ENCODE peak calls at places on chromosomes 5 and 9, in six cellular contexts. One of them, this sample, is unnamed.

GRCh38 chr9:96241391-96241809 is 60.6 kb downstream of the HSD17B3 start:
- DNase-seq in esophagus squamous epithelium: no peak
- DNase-seq in transverse colon: no peak
- DNase-seq in A673: no peak
- DNase-seq in A549: no peak
- DNase-seq in CD8-positive, alpha-beta T cell: no peak
- DNase-seq in this sample: no peak

GRCh38 chr5:83551826-83552225 is 80.3 kb downstream of the VCAN start:
- DNase-seq in CD8-positive, alpha-beta T cell: no peak
- DNase-seq in A673: no peak
- DNase-seq in esophagus squamous epithelium: no peak
- DNase-seq in A549: no peak
- DNase-seq in transverse colon: no peak
- DNase-seq in this sample: no peak

GRCh38 chr9:117189121-117189520 is 225.7 kb downstream of the ASTN2 start:
- DNase-seq in transverse colon: no peak
- DNase-seq in CD8-positive, alpha-beta T cell: no peak
- DNase-seq in esophagus squamous epithelium: no peak
- DNase-seq in A549: no peak
- DNase-seq in A673: no peak
- DNase-seq in this sample: no peak

GRCh38 chr5:176836811-176837706 is 26.7 kb downstream of the UNC5A start:
- DNase-seq in esophagus squamous epithelium: no peak
- DNase-seq in A673: no peak
- DNase-seq in A549: no peak
- DNase-seq in transverse colon: no peak
- DNase-seq in CD8-positive, alpha-beta T cell: no peak
- DNase-seq in this sample: no peak

GRCh38 chr5:171306141-171306540 is 2.9 kb upstream of the TLX3 start:
- DNase-seq in transverse colon: no peak
- DNase-seq in CD8-positive, alpha-beta T cell: no peak
- DNase-seq in esophagus squamous epithelium: no peak
- DNase-seq in A673: no peak
- DNase-seq in A549: no peak
- DNase-seq in this sample: no peak

GRCh38 chr9:127523312-127523851 is 72.1 kb downstream of the LRSAM1 start:
- DNase-seq in transverse colon: no peak
- DNase-seq in A673: peak; percentile 52
- DNase-seq in CD8-positive, alpha-beta T cell: no peak
- DNase-seq in A549: no peak
- DNase-seq in esophagus squamous epithelium: no peak
- DNase-seq in this sample: no peak

GRCh38 chr5:10441083-10441991 is at the start of gene ROPN1L:
- DNase-seq in CD8-positive, alpha-beta T cell: peak; percentile 67
- DNase-seq in esophagus squamous epithelium: no peak
- DNase-seq in A549: peak; percentile 90
- DNase-seq in transverse colon: peak; percentile 88
- DNase-seq in A673: peak; percentile 87
- DNase-seq in this sample: peak; percentile 90

GRCh38 chr5:156879665-156880285 is 29.7 kb downstream of the PPP1R2B start:
- DNase-seq in esophagus squamous epithelium: no peak
- DNase-seq in transverse colon: peak; percentile 20
- DNase-seq in CD8-positive, alpha-beta T cell: no peak
- DNase-seq in A673: no peak
- DNase-seq in A549: no peak
- DNase-seq in this sample: no peak

GRCh38 chr9:122119166-122119521 is 26.0 kb upstream of the TTLL11 start:
- DNase-seq in A673: no peak
- DNase-seq in transverse colon: no peak
- DNase-seq in CD8-positive, alpha-beta T cell: no peak
- DNase-seq in esophagus squamous epithelium: no peak
- DNase-seq in A549: no peak
- DNase-seq in this sample: no peak

GRCh38 chr5:64838376-64838775 is 69.6 kb downstream of the CWC27 start:
- DNase-seq in transverse colon: no peak
- DNase-seq in CD8-positive, alpha-beta T cell: no peak
- DNase-seq in esophagus squamous epithelium: no peak
- DNase-seq in A673: no peak
- DNase-seq in A549: no peak
- DNase-seq in this sample: no peak

GRCh38 chr5:120454094-120454798 is 9.9 kb upstream of the PRR16 start:
- DNase-seq in esophagus squamous epithelium: no peak
- DNase-seq in A673: peak; percentile 52
- DNase-seq in CD8-positive, alpha-beta T cell: no peak
- DNase-seq in A549: no peak
- DNase-seq in transverse colon: no peak
- DNase-seq in this sample: peak; percentile 90

GRCh38 chr9:79233542-79233941 is 338.2 kb upstream of the TLE4 start:
- DNase-seq in transverse colon: no peak
- DNase-seq in CD8-positive, alpha-beta T cell: no peak
- DNase-seq in esophagus squamous epithelium: no peak
- DNase-seq in A549: no peak
- DNase-seq in A673: peak; percentile 29
- DNase-seq in this sample: no peak

GRCh38 chr5:3809455-3809854 is 213.8 kb downstream of the IRX1 start:
- DNase-seq in CD8-positive, alpha-beta T cell: no peak
- DNase-seq in A549: no peak
- DNase-seq in esophagus squamous epithelium: no peak
- DNase-seq in transverse colon: no peak
- DNase-seq in A673: no peak
- DNase-seq in this sample: no peak

GRCh38 chr5:91101777-91102379 is 281.2 kb downstream of the ARRDC3 start:
- DNase-seq in CD8-positive, alpha-beta T cell: peak; percentile 14
- DNase-seq in transverse colon: peak; percentile 75
- DNase-seq in A673: peak; percentile 92
- DNase-seq in A549: peak; percentile 65
- DNase-seq in esophagus squamous epithelium: peak; percentile 10
- DNase-seq in this sample: peak; percentile 53

GRCh38 chr5:163565931-163566608 is 60.7 kb downstream of the MAT2B start:
- DNase-seq in CD8-positive, alpha-beta T cell: peak; percentile 1
- DNase-seq in A549: no peak
- DNase-seq in A673: no peak
- DNase-seq in transverse colon: peak; percentile 15
- DNase-seq in esophagus squamous epithelium: no peak
- DNase-seq in this sample: no peak

GRCh38 chr5:108753331-108753730 is 5.6 kb downstream of the FER start:
- DNase-seq in CD8-positive, alpha-beta T cell: no peak
- DNase-seq in esophagus squamous epithelium: no peak
- DNase-seq in transverse colon: no peak
- DNase-seq in A673: no peak
- DNase-seq in A549: no peak
- DNase-seq in this sample: peak; percentile 35

GRCh38 chr9:3906437-3907213 is 380.8 kb upstream of the RFX3 start:
- DNase-seq in CD8-positive, alpha-beta T cell: no peak
- DNase-seq in esophagus squamous epithelium: no peak
- DNase-seq in transverse colon: no peak
- DNase-seq in A673: no peak
- DNase-seq in A549: peak; percentile 12
- DNase-seq in this sample: peak; percentile 58

GRCh38 chr5:60958088-60958487 is 13.1 kb downstream of the NDUFAF2 start:
- DNase-seq in A673: no peak
- DNase-seq in transverse colon: no peak
- DNase-seq in esophagus squamous epithelium: no peak
- DNase-seq in CD8-positive, alpha-beta T cell: no peak
- DNase-seq in A549: no peak
- DNase-seq in this sample: no peak

GRCh38 chr5:56900395-56900794 is 9.0 kb upstream of the SETD9 start:
- DNase-seq in transverse colon: no peak
- DNase-seq in esophagus squamous epithelium: no peak
- DNase-seq in CD8-positive, alpha-beta T cell: no peak
- DNase-seq in A673: no peak
- DNase-seq in A549: no peak
- DNase-seq in this sample: no peak

GRCh38 chr9:34334337-34334824 is 5.0 kb downstream of the NUDT2 start:
- DNase-seq in esophagus squamous epithelium: no peak
- DNase-seq in A673: no peak
- DNase-seq in transverse colon: no peak
- DNase-seq in CD8-positive, alpha-beta T cell: no peak
- DNase-seq in A549: no peak
- DNase-seq in this sample: no peak

GRCh38 chr9:133125706-133126696 is 5.0 kb upstream of the RALGDS start:
- DNase-seq in A673: no peak
- DNase-seq in esophagus squamous epithelium: no peak
- DNase-seq in A549: no peak
- DNase-seq in transverse colon: peak; percentile 45
- DNase-seq in CD8-positive, alpha-beta T cell: no peak
- DNase-seq in this sample: no peak

GRCh38 chr5:147558131-147558730 is 48.4 kb upstream of the DPYSL3 start:
- DNase-seq in CD8-positive, alpha-beta T cell: no peak
- DNase-seq in A673: no peak
- DNase-seq in A549: no peak
- DNase-seq in transverse colon: no peak
- DNase-seq in esophagus squamous epithelium: no peak
- DNase-seq in this sample: no peak

GRCh38 chr5:147561435-147561834 is 51.6 kb upstream of the DPYSL3 start:
- DNase-seq in transverse colon: no peak
- DNase-seq in esophagus squamous epithelium: no peak
- DNase-seq in A549: no peak
- DNase-seq in CD8-positive, alpha-beta T cell: no peak
- DNase-seq in A673: no peak
- DNase-seq in this sample: no peak

GRCh38 chr5:147558826-147559225 is 49.0 kb upstream of the DPYSL3 start:
- DNase-seq in CD8-positive, alpha-beta T cell: no peak
- DNase-seq in A673: peak; percentile 69
- DNase-seq in A549: peak; percentile 25
- DNase-seq in transverse colon: peak; percentile 29
- DNase-seq in esophagus squamous epithelium: no peak
- DNase-seq in this sample: peak; percentile 88

GRCh38 chr5:147560982-147561381 is 51.1 kb upstream of the DPYSL3 start:
- DNase-seq in A673: peak; percentile 75
- DNase-seq in CD8-positive, alpha-beta T cell: no peak
- DNase-seq in A549: no peak
- DNase-seq in transverse colon: no peak
- DNase-seq in esophagus squamous epithelium: no peak
- DNase-seq in this sample: peak; percentile 75

GRCh38 chr5:147559725-147560124 is 49.9 kb upstream of the DPYSL3 start:
- DNase-seq in transverse colon: no peak
- DNase-seq in A549: no peak
- DNase-seq in CD8-positive, alpha-beta T cell: no peak
- DNase-seq in A673: no peak
- DNase-seq in esophagus squamous epithelium: no peak
- DNase-seq in this sample: no peak
- H3K27ac ChIP-seq in transverse colon: no peak overlapping the region
- H3K27ac ChIP-seq in A549: no peak overlapping the region
- H3K27ac ChIP-seq in CD8-positive, alpha-beta T cell: no peak overlapping the region
- H3K27ac ChIP-seq in A673: no peak overlapping the region
- H3K27ac ChIP-seq in esophagus squamous epithelium: no peak overlapping the region
- H3K27ac ChIP-seq in this sample: peak overlapping the region; percentile 34

DNA sequence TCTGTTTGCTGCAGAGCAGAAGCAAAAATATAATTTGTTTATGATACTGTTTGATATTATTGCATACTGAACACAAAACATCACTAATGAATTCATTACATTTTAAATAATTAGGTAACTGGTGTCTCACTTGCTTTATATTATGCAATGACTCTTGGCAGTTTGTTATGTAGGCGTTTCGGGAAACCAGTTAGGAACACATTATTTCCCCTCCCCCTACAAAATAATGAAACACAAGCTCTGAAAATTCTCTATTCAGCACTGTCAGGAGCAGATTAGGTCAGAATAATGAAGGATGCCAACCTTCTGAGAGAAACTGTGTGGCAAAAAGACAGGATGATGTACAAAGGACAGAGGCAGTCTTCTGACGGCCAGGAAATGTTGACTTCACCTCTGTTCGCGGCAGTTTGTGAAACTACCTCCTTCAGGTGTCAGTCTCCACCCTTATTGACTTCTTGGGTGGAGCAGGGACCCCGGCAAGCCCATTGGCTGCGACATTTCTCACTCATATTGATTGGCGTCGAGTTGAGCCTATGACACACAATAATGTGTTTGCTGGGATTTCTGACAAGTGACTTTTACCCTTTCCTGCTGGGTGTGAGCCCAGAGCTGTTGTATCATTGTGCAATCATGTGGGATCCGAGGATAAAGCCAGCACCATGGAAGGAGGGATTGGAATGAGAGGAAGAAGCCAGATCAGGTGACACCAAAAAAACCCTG is 34.0 kb downstream of the SH3PXD2B start:
- DNase-seq in A549: peak; percentile 60
- DNase-seq in esophagus squamous epithelium: no peak
- DNase-seq in transverse colon: peak; percentile 89
- DNase-seq in CD8-positive, alpha-beta T cell: no peak
- DNase-seq in A673: peak; percentile 54
- DNase-seq in this sample: no peak
- H3K27ac ChIP-seq in A549: peak overlapping the region; percentile 1
- H3K27ac ChIP-seq in esophagus squamous epithelium: peak overlapping the region; percentile 94
- H3K27ac ChIP-seq in transverse colon: peak overlapping the region; percentile 83
- H3K27ac ChIP-seq in CD8-positive, alpha-beta T cell: no peak overlapping the region
- H3K27ac ChIP-seq in A673: peak overlapping the region; percentile 44
- H3K27ac ChIP-seq in this sample: no peak overlapping the region

GRCh38 chr9:68709291-68709970 is 4.4 kb downstream of the PIP5K1B start:
- DNase-seq in A673: no peak
- DNase-seq in transverse colon: no peak
- DNase-seq in esophagus squamous epithelium: no peak
- DNase-seq in A549: no peak
- DNase-seq in CD8-positive, alpha-beta T cell: no peak
- DNase-seq in this sample: no peak

GRCh38 chr9:68706579-68707201 is 1.6 kb downstream of the PIP5K1B start:
- DNase-seq in A673: peak; percentile 1
- DNase-seq in A549: no peak
- DNase-seq in esophagus squamous epithelium: no peak
- DNase-seq in CD8-positive, alpha-beta T cell: no peak
- DNase-seq in transverse colon: peak; percentile 23
- DNase-seq in this sample: no peak

GRCh38 chr9:68708513-68708912 is 3.5 kb downstream of the PIP5K1B start:
- DNase-seq in transverse colon: no peak
- DNase-seq in esophagus squamous epithelium: no peak
- DNase-seq in A673: no peak
- DNase-seq in CD8-positive, alpha-beta T cell: no peak
- DNase-seq in A549: no peak
- DNase-seq in this sample: no peak

GRCh38 chr9:68710082-68710481 is 5.0 kb downstream of the PIP5K1B start:
- DNase-seq in transverse colon: no peak
- DNase-seq in esophagus squamous epithelium: no peak
- DNase-seq in A673: no peak
- DNase-seq in A549: no peak
- DNase-seq in CD8-positive, alpha-beta T cell: no peak
- DNase-seq in this sample: no peak

DNA sequence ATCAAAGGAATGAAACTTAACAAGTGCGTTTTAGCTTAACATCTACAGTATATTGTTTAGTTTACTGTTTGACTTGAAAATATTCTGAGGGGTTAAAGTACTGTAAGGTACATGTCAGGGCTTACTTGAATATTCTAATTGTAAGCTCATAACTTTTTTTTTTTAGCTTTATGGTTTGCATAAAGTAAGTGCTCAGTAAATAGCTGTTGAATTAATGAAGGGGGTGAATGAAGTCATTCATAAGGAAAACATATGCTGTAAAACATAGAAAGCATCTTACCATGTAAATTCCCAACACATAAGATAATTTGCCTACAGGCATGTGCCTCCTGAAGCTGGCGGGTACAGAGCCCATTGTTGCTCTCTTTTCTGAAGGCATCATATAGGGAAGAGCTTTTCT is 3.0 kb downstream of the PIP5K1B start:
- DNase-seq in CD8-positive, alpha-beta T cell: no peak
- DNase-seq in A549: no peak
- DNase-seq in esophagus squamous epithelium: no peak
- DNase-seq in A673: no peak
- DNase-seq in transverse colon: no peak
- DNase-seq in this sample: no peak
- H3K27ac ChIP-seq in CD8-positive, alpha-beta T cell: no peak overlapping the region
- H3K27ac ChIP-seq in A549: no peak overlapping the region
- H3K27ac ChIP-seq in esophagus squamous epithelium: no peak overlapping the region
- H3K27ac ChIP-seq in A673: no peak overlapping the region
- H3K27ac ChIP-seq in transverse colon: peak overlapping the region; percentile 95
- H3K27ac ChIP-seq in this sample: no peak overlapping the region

GRCh38 chr5:16784088-16784487 is 152.0 kb downstream of the MYO10 start:
- DNase-seq in transverse colon: no peak
- DNase-seq in CD8-positive, alpha-beta T cell: no peak
- DNase-seq in A673: no peak
- DNase-seq in esophagus squamous epithelium: no peak
- DNase-seq in A549: no peak
- DNase-seq in this sample: no peak
- H3K27ac ChIP-seq in transverse colon: no peak overlapping the region
- H3K27ac ChIP-seq in CD8-positive, alpha-beta T cell: no peak overlapping the region
- H3K27ac ChIP-seq in A673: peak overlapping the region; percentile 19
- H3K27ac ChIP-seq in esophagus squamous epithelium: no peak overlapping the region
- H3K27ac ChIP-seq in A549: no peak overlapping the region
- H3K27ac ChIP-seq in this sample: no peak overlapping the region

This sample was measured in SJSA1.